ENCODE peak calls at places on chromosomes 5 and 9, in ten cellular contexts. H is lower leg skin; T is KBM-7; O is HEK293T; M is H7; D is AG08395; N is HCEC 1CT; Z is stimulated activated CD4-positive, alpha-beta T cell treated with anti-CD3 and anti-CD28 coated beads, Interleukin-12 subunit alpha, Interleukin-12 subunit beta, amount 100 ng/mL, for 4 hours; R is astrocyte of the spinal cord; J is neuronal stem cell. Q is an unnamed sample.
A peak's percentile ranks its signal among the peaks of the same experiment; 100 is the strongest.

GRCh38 chr5:44747396-44747795 is 61.4 kb upstream of the MRPS30 start:
- DNase-seq in H (no peak), T (no peak), O (no peak), M (no peak), D (no peak), N (no peak), Z (no peak), R (no peak), J (no peak), Q (no peak)

GRCh38 chr9:119758990-119759389 is 389.8 kb upstream of the BRINP1 start:
- DNase-seq in H (no peak), T (no peak), O (no peak), M (peak; percentile 5), D (no peak), N (no peak), Z (no peak), R (no peak), J (no peak), Q (no peak)

GRCh38 chr5:76641514-76642120 is 18.4 kb upstream of the F2RL2 start:
- DNase-seq in H (peak; percentile 51), T (peak; percentile 80), O (peak; percentile 56), M (peak; percentile 30), D (peak; percentile 53), N (peak; percentile 62), Z (peak; percentile 54), R (peak; percentile 82), J (peak; percentile 72), Q (peak; percentile 83)

GRCh38 chr5:137310051-137310730 is 188.9 kb downstream of the SPOCK1 start:
- DNase-seq in H (no peak), T (no peak), O (no peak), M (no peak), D (peak; percentile 94), N (peak; percentile 93), Z (no peak), R (peak; percentile 87), J (no peak), Q (peak; percentile 78)

GRCh38 chr5:65722575-65723424 is 795 bp downstream of the NLN start:
- DNase-seq in H (no peak), T (peak; percentile 73), O (peak; percentile 57), M (peak; percentile 66), D (peak; percentile 77), N (peak; percentile 74), Z (no peak), R (peak; percentile 78), J (peak; percentile 40), Q (peak; percentile 45)

GRCh38 chr9:6413365-6414263 is 615 bp downstream of the UHRF2 start:
- DNase-seq in H (peak; percentile 25), T (peak; percentile 38), O (peak; percentile 17), M (peak; percentile 68), D (no peak), N (peak; percentile 23), Z (peak; percentile 32), R (peak; percentile 20), J (peak; percentile 18), Q (no peak)

GRCh38 chr5:15794117-15794985 is 294.4 kb downstream of the FBXL7 start:
- DNase-seq in H (no peak), T (no peak), O (no peak), M (no peak), D (no peak), N (peak; percentile 40), Z (no peak), R (no peak), J (no peak), Q (peak; percentile 3)

GRCh38 chr5:94376672-94377345 is 241.6 kb downstream of the KIAA0825 start:
- DNase-seq in H (no peak), T (peak; percentile 89), O (peak; percentile 11), M (no peak), D (no peak), N (no peak), Z (no peak), R (peak; percentile 26), J (no peak), Q (no peak)

GRCh38 chr9:120289990-120290925 is 289.7 kb downstream of the CDK5RAP2 start:
- DNase-seq in H (no peak), T (no peak), O (no peak), M (no peak), D (no peak), N (no peak), Z (no peak), R (no peak), J (no peak), Q (no peak)

GRCh38 chr9:98289811-98290210 is 34.4 kb upstream of the TBC1D2 start:
- DNase-seq in H (no peak), T (no peak), O (no peak), M (no peak), D (no peak), N (no peak), Z (no peak), R (no peak), J (no peak), Q (no peak)

GRCh38 chr9:116806075-116806474 is 119.0 kb downstream of the TRIM32 start:
- DNase-seq in H (no peak), T (peak; percentile 2), O (no peak), M (peak; percentile 24), D (no peak), N (no peak), Z (no peak), R (no peak), J (peak; percentile 56), Q (peak; percentile 8)

GRCh38 chr5:140548300-140548688 is 832 bp downstream of the EIF4EBP3 start:
- DNase-seq in H (no peak), T (no peak), O (no peak), M (no peak), D (no peak), N (no peak), Z (no peak), R (no peak), J (no peak), Q (no peak)

GRCh38 chr5:90096415-90097081 is 313.0 kb downstream of the CETN3 start:
- DNase-seq in H (peak; percentile 18), T (no peak), O (peak; percentile 12), M (no peak), D (peak; percentile 4), N (peak; percentile 59), Z (no peak), R (peak; percentile 78), J (peak; percentile 4), Q (peak; percentile 71)